ENCODE peak calls at places on chromosome 19, in seven cellular contexts. Q is stomach, Y is adrenal gland, D is NCI-H2107, N is EH, I is HT-29, H is fibroblast of mammary gland. R is an unnamed sample.

GRCh38 chr19:30146346-30146745 is 204.3 kb downstream of the URI1 start:
- DNase-seq in Q (no peak), Y (no peak), D (no peak), N (no peak), I (no peak), H (no peak), R (no peak)

GRCh38 chr19:45311640-45312039 is 11.0 kb downstream of the CKM start:
- DNase-seq in Q (no peak), Y (peak; percentile 17), D (no peak), N (peak; percentile 48), I (no peak), H (no peak), R (no peak)

GRCh38 chr19:2253106-2254051 is 2.8 kb downstream of the JSRP1 start:
- DNase-seq in Q (no peak), Y (no peak), D (no peak), N (no peak), I (no peak), H (no peak), R (no peak)

GRCh38 chr19:16376649-16377048 is 52.0 kb downstream of the KLF2 start:
- DNase-seq in Q (no peak), Y (no peak), D (no peak), N (no peak), I (peak; percentile 9), H (no peak), R (no peak)

GRCh38 chr19:16330368-16330801 is 5.8 kb downstream of the KLF2 start:
- DNase-seq in Q (peak; percentile 88), Y (peak; percentile 75), D (no peak), N (peak; percentile 86), I (peak; percentile 57), H (peak; percentile 87), R (peak; percentile 78)

GRCh38 chr19:35518313-35518712 is 4.9 kb upstream of the DMKN start:
- DNase-seq in Q (no peak), Y (no peak), D (no peak), N (peak; percentile 98), I (no peak), H (peak; percentile 98), R (peak; percentile 61)

GRCh38 chr19:35641515-35642151 is at the start of gene ETV2:
- DNase-seq in Q (peak; percentile 30), Y (no peak), D (no peak), N (peak; percentile 40), I (no peak), H (peak; percentile 54), R (no peak)

GRCh38 chr19:2552859-2553258 is 76.9 kb downstream of the GADD45B start:
- DNase-seq in Q (no peak), Y (peak; percentile 42), D (no peak), N (peak; percentile 61), I (no peak), H (no peak), R (no peak)

GRCh38 chr19:47539747-47540311 is 25.0 kb upstream of the NAPA start:
- DNase-seq in Q (no peak), Y (no peak), D (no peak), N (no peak), I (no peak), H (no peak), R (no peak)

GRCh38 chr19:1221141-1221903 is 15.7 kb downstream of the STK11 start:
- DNase-seq in Q (peak; percentile 82), Y (peak; percentile 93), D (no peak), N (peak; percentile 66), I (peak; percentile 64), H (peak; percentile 65), R (no peak)

GRCh38 chr19:55353803-55354697 is 469 bp downstream of the COX6B2 start:
- DNase-seq in Q (peak; percentile 79), Y (peak; percentile 71), D (no peak), N (peak; percentile 66), I (peak; percentile 78), H (peak; percentile 21), R (no peak)

GRCh38 chr19:8116437-8117293 is 32.7 kb downstream of the FBN3 start:
- DNase-seq in Q (no peak), Y (no peak), D (no peak), N (no peak), I (peak; percentile 21), H (no peak), R (no peak)

GRCh38 chr19:48085904-48086864 is 24.4 kb downstream of the PLA2G4C start:
- DNase-seq in Q (no peak), Y (no peak), D (no peak), N (no peak), I (peak; percentile 48), H (no peak), R (no peak)

GRCh38 chr19:33758541-33759013 is 38.1 kb upstream of the KCTD15 start:
- DNase-seq in Q (no peak), Y (no peak), D (no peak), N (peak; percentile 16), I (peak; percentile 16), H (no peak), R (no peak)

GRCh38 chr19:46674416-46675178 is 13.6 kb upstream of the DACT3 start:
- DNase-seq in Q (no peak), Y (peak; percentile 16), D (no peak), N (peak; percentile 29), I (peak; percentile 58), H (no peak), R (no peak)

GRCh38 chr19:55452381-55453325 is 8.8 kb downstream of the ISOC2 start:
- DNase-seq in Q (peak; percentile 49), Y (peak; percentile 87), D (no peak), N (peak; percentile 74), I (peak; percentile 27), H (peak; percentile 59), R (no peak)

GRCh38 chr19:38850231-38850975 is 617 bp upstream of the HNRNPL start:
- DNase-seq in Q (peak; percentile 100), Y (peak; percentile 100), D (peak; percentile 99), N (peak; percentile 100), I (peak; percentile 100), H (peak; percentile 100), R (peak; percentile 100)

GRCh38 chr19:43532962-43533545 is at the start of gene ZNF575:
- DNase-seq in Q (peak; percentile 87), Y (peak; percentile 93), D (peak; percentile 68), N (peak; percentile 95), I (peak; percentile 97), H (peak; percentile 95), R (peak; percentile 86)

GRCh38 chr19:33374406-33374703 is 846 bp downstream of the CEBPG start:
- DNase-seq in Q (no peak), Y (no peak), D (no peak), N (peak; percentile 48), I (no peak), H (no peak), R (no peak)

GRCh38 chr19:17484520-17485180 is 14.3 kb downstream of the SLC27A1 start:
- DNase-seq in Q (no peak), Y (no peak), D (no peak), N (no peak), I (no peak), H (no peak), R (no peak)

GRCh38 chr19:51644636-51645271 is 1.9 kb downstream of the SIGLEC14 start:
- DNase-seq in Q (no peak), Y (no peak), D (no peak), N (no peak), I (no peak), H (no peak), R (no peak)

GRCh38 chr19:32324631-32325215 is 20.7 kb upstream of the ZNF507 start:
- DNase-seq in Q (no peak), Y (no peak), D (no peak), N (peak; percentile 30), I (peak; percentile 21), H (no peak), R (no peak)

GRCh38 chr19:343941-344624 is 513 bp downstream of the MIER2 start:
- DNase-seq in Q (no peak), Y (peak; percentile 10), D (no peak), N (peak; percentile 41), I (peak; percentile 11), H (no peak), R (peak; percentile 10)

GRCh38 chr19:3176715-3177501 is 1.7 kb upstream of the S1PR4 start:
- DNase-seq in Q (peak; percentile 69), Y (no peak), D (no peak), N (peak; percentile 70), I (peak; percentile 11), H (peak; percentile 65), R (peak; percentile 22)